ENCODE peak calls at places on chromosome 1, in four cellular contexts. N is keratinocyte, V is lower lobe of right lung, L is left lung. W is an unnamed sample.

GRCh38 chr1:226977288-226977972 is 37.3 kb downstream of the COQ8A start:
- DNase-seq in V (no peak), N (no peak), L (no peak), W (no peak)

GRCh38 chr1:84089470-84090261 is 54.4 kb upstream of the PRKACB start:
- DNase-seq in L (no peak), N (peak; percentile 78), V (no peak), W (peak; percentile 64)

GRCh38 chr1:151638074-151638775 is 26.4 kb downstream of the SNX27 start:
- DNase-seq in V (no peak), L (no peak), N (no peak), W (no peak)

GRCh38 chr1:220347654-220348175 is 75.5 kb upstream of the RAB3GAP2 start:
- DNase-seq in V (no peak), L (no peak), N (no peak), W (no peak)

GRCh38 chr1:54312874-54313316 is 93.3 kb downstream of the SSBP3 start:
- DNase-seq in L (no peak), N (no peak), V (no peak), W (no peak)

GRCh38 chr1:54016343-54017282 is 1.4 kb downstream of the LDLRAD1 start:
- DNase-seq in N (peak; percentile 65), V (peak; percentile 59), L (no peak), W (peak; percentile 80)

GRCh38 chr1:37945743-37946702 is 830 bp downstream of the INPP5B start:
- DNase-seq in N (no peak), L (peak; percentile 71), V (peak; percentile 50), W (no peak)

GRCh38 chr1:31701137-31701736 is 2.6 kb downstream of the COL16A1 start:
- DNase-seq in L (peak; percentile 43), N (peak; percentile 88), V (peak; percentile 57), W (no peak)

GRCh38 chr1:72412286-72412685 is 129.9 kb upstream of the NEGR1 start:
- DNase-seq in L (no peak), V (no peak), N (peak; percentile 59), W (peak; percentile 55)

GRCh38 chr1:23149110-23149509 is 19.5 kb downstream of the LUZP1 start:
- DNase-seq in L (no peak), V (no peak), N (no peak), W (no peak)

GRCh38 chr1:230251644-230252191 is 174.4 kb downstream of the PGBD5 start:
- DNase-seq in V (no peak), N (no peak), L (no peak), W (no peak)

GRCh38 chr1:59564192-59564891 is 250.4 kb upstream of the HOOK1 start:
- DNase-seq in L (no peak), V (no peak), N (no peak), W (no peak)

GRCh38 chr1:210792250-210792649 is 341.7 kb downstream of the KCNH1 start:
- DNase-seq in N (no peak), V (no peak), L (no peak), W (no peak)

GRCh38 chr1:205275916-205276315 is 45.6 kb downstream of the NUAK2 start:
- DNase-seq in V (no peak), N (no peak), L (no peak), W (no peak)

GRCh38 chr1:226549094-226549936 is 751 bp downstream of the STUM start:
- DNase-seq in L (no peak), N (no peak), V (no peak), W (no peak)

GRCh38 chr1:177092001-177092400 is 72.5 kb downstream of the ASTN1 start:
- DNase-seq in V (no peak), N (no peak), L (no peak), W (no peak)

GRCh38 chr1:39957299-39958020 is 2.5 kb downstream of the MFSD2A start:
- DNase-seq in N (no peak), L (no peak), V (no peak), W (no peak)

GRCh38 chr1:188350104-188350503 is 1521.4 kb downstream of the PLA2G4A start:
- DNase-seq in V (no peak), N (no peak), L (no peak), W (peak; percentile 8)

GRCh38 chr1:34292472-34292871 is 115.8 kb downstream of the C1orf94 start:
- DNase-seq in V (no peak), N (no peak), L (no peak), W (no peak)

GRCh38 chr1:68103006-68103545 is 52.6 kb upstream of the DIRAS3 start:
- DNase-seq in L (no peak), N (no peak), V (no peak), W (no peak)

GRCh38 chr1:84855168-84855567 is 37.8 kb downstream of the LPAR3 start:
- DNase-seq in L (no peak), V (no peak), N (no peak), W (no peak)

GRCh38 chr1:115364044-115364775 is 26.2 kb upstream of the NGF start:
- DNase-seq in V (no peak), L (no peak), N (no peak), W (no peak)

GRCh38 chr1:65178235-65178634 is 30.2 kb downstream of the AK4 start:
- DNase-seq in L (no peak), V (no peak), N (no peak), W (no peak)

GRCh38 chr1:46369542-46370213 is 24.4 kb upstream of the FAAH start:
- DNase-seq in N (no peak), V (no peak), L (no peak), W (no peak)

GRCh38 chr1:71625004-71625403 is 544.2 kb upstream of the ZRANB2 start:
- DNase-seq in V (no peak), N (no peak), L (no peak), W (no peak)

GRCh38 chr1:70143052-70143659 is 62.2 kb downstream of the LRRC40 start:
- DNase-seq in N (no peak), L (no peak), V (no peak), W (no peak)

GRCh38 chr1:109112652-109113285 is 1.1 kb upstream of the ELAPOR1 start:
- DNase-seq in V (peak; percentile 96), N (no peak), L (peak; percentile 99), W (no peak)
- H3K27ac ChIP-seq in V (no peak overlapping the region), N (no peak overlapping the region), L (no peak overlapping the region), W (no peak overlapping the region)

GRCh38 chr1:232016636-232017035 is 390.0 kb downstream of the DISC1 start:
- DNase-seq in V (no peak), N (no peak), L (no peak), W (no peak)

GRCh38 chr1:232012773-232013386 is 386.3 kb downstream of the DISC1 start:
- DNase-seq in V (no peak), N (no peak), L (no peak), W (no peak)

GRCh38 chr1:232009741-232010140 is 383.2 kb downstream of the DISC1 start:
- DNase-seq in V (no peak), N (no peak), L (no peak), W (no peak)

GRCh38 chr1:232014941-232015340 is 388.4 kb downstream of the DISC1 start:
- DNase-seq in V (no peak), N (no peak), L (no peak), W (no peak)

GRCh38 chr1:232011961-232012360 is 385.4 kb downstream of the DISC1 start:
- DNase-seq in N (no peak), V (no peak), L (no peak), W (no peak)
- H3K27ac ChIP-seq in N (no peak overlapping the region), V (no peak overlapping the region), L (no peak overlapping the region), W (no peak overlapping the region)

GRCh38 chr1:17055801-17056200 is 2.0 kb upstream of the SDHB start:
- DNase-seq in V (no peak), N (no peak), L (no peak), W (no peak)

GRCh38 chr1:17053685-17054410 is at the start of gene SDHB:
- DNase-seq in L (peak; percentile 99), N (peak; percentile 94), V (peak; percentile 99), W (peak; percentile 82)

GRCh38 chr1:17047924-17048323 is 5.9 kb downstream of the SDHB start:
- DNase-seq in V (no peak), L (no peak), N (no peak), W (no peak)

GRCh38 chr1:17053071-17053684 is 654 bp downstream of the SDHB start:
- DNase-seq in N (no peak), V (no peak), L (no peak), W (no peak)

GRCh38 chr1:17052038-17052437 is 1.8 kb downstream of the SDHB start:
- DNase-seq in L (no peak), V (no peak), N (no peak), W (no peak)
- H3K27ac ChIP-seq in L (no peak overlapping the region), V (no peak overlapping the region), N (no peak overlapping the region), W (no peak overlapping the region)

DNA sequence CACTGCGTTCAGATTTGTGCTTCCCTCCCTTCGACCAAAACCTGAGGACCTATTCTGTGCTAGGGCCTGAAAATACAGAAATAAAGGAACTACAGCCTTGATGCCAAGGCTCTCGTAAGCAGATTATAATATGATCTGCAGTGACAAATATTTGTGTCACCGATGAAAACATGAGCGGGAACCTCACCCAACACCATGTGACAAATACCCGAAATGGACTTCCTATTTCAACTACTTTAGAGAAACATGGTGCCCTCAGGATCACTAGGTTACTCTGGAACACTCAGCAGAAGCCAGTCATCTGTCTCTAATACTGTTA is 517 bp upstream of the VAMP3 start:
- DNase-seq in V (no peak), L (no peak), N (no peak), W (no peak)
- H3K27ac ChIP-seq in V (peak overlapping the region; percentile 97), L (peak overlapping the region; percentile 92), N (peak overlapping the region; percentile 73), W (peak overlapping the region; percentile 89)

GRCh38 chr1:21680381-21680780 is 11.2 kb upstream of the RAP1GAP start:
- DNase-seq in N (no peak), L (no peak), V (no peak), W (no peak)
- H3K27ac ChIP-seq in N (no peak overlapping the region), L (no peak overlapping the region), V (no peak overlapping the region), W (no peak overlapping the region)

GRCh38 chr1:17429183-17429582 is 10.3 kb downstream of the RCC2 start:
- DNase-seq in V (no peak), N (no peak), L (peak; percentile 21), W (no peak)
- H3K27ac ChIP-seq in V (no peak overlapping the region), N (no peak overlapping the region), L (no peak overlapping the region), W (no peak overlapping the region)

DNA sequence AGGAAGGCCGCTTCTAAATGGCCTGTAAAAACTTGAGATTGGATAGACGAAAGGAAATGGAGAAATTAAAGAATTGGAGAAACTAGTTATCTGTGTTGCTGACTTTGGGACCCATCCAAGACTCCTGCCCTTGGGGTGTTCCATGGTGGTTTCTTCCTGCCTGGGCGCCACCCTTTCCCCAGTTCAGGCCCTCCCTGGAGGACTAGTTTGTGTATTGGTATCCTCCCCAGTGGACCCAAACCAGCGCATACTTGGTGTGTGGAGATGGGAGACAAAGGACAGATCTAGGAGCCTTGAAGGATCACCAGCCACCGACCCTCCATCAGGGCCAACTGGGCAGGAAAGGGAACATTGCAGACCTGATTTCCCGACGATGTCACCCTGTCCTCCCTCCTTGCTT is 7.1 kb downstream of the SPATA46 start:
- DNase-seq in L (no peak), N (no peak), V (no peak), W (no peak)
- H3K27ac ChIP-seq in L (no peak overlapping the region), N (no peak overlapping the region), V (no peak overlapping the region), W (no peak overlapping the region)